ENCODE peak calls at places on chromosomes 5 and 9, in six cellular contexts. One of them, this sample, is unnamed.

GRCh38 chr9:131627846-131628820 is 82.8 kb downstream of the PRRT1B start:
- DNase-seq in cardiac muscle cell: peak
- DNase-seq in RWPE1: no peak
- DNase-seq in A673: no peak
- DNase-seq in HCT116: no peak
- DNase-seq in ovary: no peak
- DNase-seq in this sample: no peak

GRCh38 chr9:106862946-106863740 is at the start of gene ZNF462:
- DNase-seq in cardiac muscle cell: peak
- DNase-seq in RWPE1: peak
- DNase-seq in A673: peak
- DNase-seq in HCT116: no peak
- DNase-seq in ovary: peak
- DNase-seq in this sample: no peak

GRCh38 chr9:3342159-3342777 is 183.5 kb downstream of the RFX3 start:
- DNase-seq in cardiac muscle cell: peak
- DNase-seq in RWPE1: no peak
- DNase-seq in A673: peak
- DNase-seq in HCT116: no peak
- DNase-seq in ovary: no peak
- DNase-seq in this sample: no peak

GRCh38 chr5:127233590-127233989 is 57.0 kb upstream of the MEGF10 start:
- DNase-seq in cardiac muscle cell: no peak
- DNase-seq in RWPE1: no peak
- DNase-seq in A673: no peak
- DNase-seq in HCT116: no peak
- DNase-seq in ovary: no peak
- DNase-seq in this sample: no peak

GRCh38 chr9:3398232-3398648 is 127.6 kb downstream of the RFX3 start:
- DNase-seq in cardiac muscle cell: no peak
- DNase-seq in RWPE1: no peak
- DNase-seq in A673: peak
- DNase-seq in HCT116: no peak
- DNase-seq in ovary: no peak
- DNase-seq in this sample: no peak

GRCh38 chr5:56950626-56951130 is 1.2 kb downstream of the MIER3 start:
- DNase-seq in cardiac muscle cell: peak
- DNase-seq in RWPE1: peak
- DNase-seq in A673: peak
- DNase-seq in HCT116: peak
- DNase-seq in ovary: peak
- DNase-seq in this sample: peak

GRCh38 chr9:73565833-73566465 is 414.3 kb downstream of the ANXA1 start:
- DNase-seq in cardiac muscle cell: peak
- DNase-seq in RWPE1: no peak
- DNase-seq in A673: peak
- DNase-seq in HCT116: no peak
- DNase-seq in ovary: no peak
- DNase-seq in this sample: peak

GRCh38 chr5:14577964-14578363 is 3.6 kb upstream of the OTULINL start:
- DNase-seq in cardiac muscle cell: no peak
- DNase-seq in RWPE1: no peak
- DNase-seq in A673: no peak
- DNase-seq in HCT116: no peak
- DNase-seq in ovary: no peak
- DNase-seq in this sample: no peak

GRCh38 chr5:39394946-39395345 is 29.8 kb downstream of the DAB2 start:
- DNase-seq in cardiac muscle cell: peak
- DNase-seq in RWPE1: peak
- DNase-seq in A673: no peak
- DNase-seq in HCT116: no peak
- DNase-seq in ovary: no peak
- DNase-seq in this sample: no peak

GRCh38 chr5:3828761-3829160 is 233.1 kb downstream of the IRX1 start:
- DNase-seq in cardiac muscle cell: no peak
- DNase-seq in RWPE1: no peak
- DNase-seq in A673: no peak
- DNase-seq in HCT116: no peak
- DNase-seq in ovary: no peak
- DNase-seq in this sample: no peak

GRCh38 chr5:169707714-169708113 is 70.6 kb downstream of the DOCK2 start:
- DNase-seq in cardiac muscle cell: no peak
- DNase-seq in RWPE1: no peak
- DNase-seq in A673: no peak
- DNase-seq in HCT116: no peak
- DNase-seq in ovary: no peak
- DNase-seq in this sample: no peak

GRCh38 chr9:84266087-84266561 is 74.4 kb downstream of the SLC28A3 start:
- DNase-seq in cardiac muscle cell: no peak
- DNase-seq in RWPE1: no peak
- DNase-seq in A673: no peak
- DNase-seq in HCT116: no peak
- DNase-seq in ovary: no peak
- DNase-seq in this sample: no peak

GRCh38 chr5:179268399-179268952 is 76.8 kb downstream of the ADAMTS2 start:
- DNase-seq in cardiac muscle cell: no peak
- DNase-seq in RWPE1: no peak
- DNase-seq in A673: no peak
- DNase-seq in HCT116: no peak
- DNase-seq in ovary: peak
- DNase-seq in this sample: peak

GRCh38 chr5:58204966-58205365 is 254.9 kb downstream of the PLK2 start:
- DNase-seq in cardiac muscle cell: no peak
- DNase-seq in RWPE1: no peak
- DNase-seq in A673: no peak
- DNase-seq in HCT116: no peak
- DNase-seq in ovary: no peak
- DNase-seq in this sample: no peak

GRCh38 chr9:116646661-116647514 is 40.2 kb upstream of the TRIM32 start:
- DNase-seq in cardiac muscle cell: peak
- DNase-seq in RWPE1: peak
- DNase-seq in A673: peak
- DNase-seq in HCT116: peak
- DNase-seq in ovary: no peak
- DNase-seq in this sample: no peak

GRCh38 chr9:131402738-131403492 is 9.0 kb downstream of the PRRC2B start:
- DNase-seq in cardiac muscle cell: peak
- DNase-seq in RWPE1: peak
- DNase-seq in A673: no peak
- DNase-seq in HCT116: no peak
- DNase-seq in ovary: peak
- DNase-seq in this sample: peak

GRCh38 chr5:158124606-158125316 is 265.8 kb upstream of the CLINT1 start:
- DNase-seq in cardiac muscle cell: no peak
- DNase-seq in RWPE1: no peak
- DNase-seq in A673: no peak
- DNase-seq in HCT116: no peak
- DNase-seq in ovary: no peak
- DNase-seq in this sample: no peak

DNA sequence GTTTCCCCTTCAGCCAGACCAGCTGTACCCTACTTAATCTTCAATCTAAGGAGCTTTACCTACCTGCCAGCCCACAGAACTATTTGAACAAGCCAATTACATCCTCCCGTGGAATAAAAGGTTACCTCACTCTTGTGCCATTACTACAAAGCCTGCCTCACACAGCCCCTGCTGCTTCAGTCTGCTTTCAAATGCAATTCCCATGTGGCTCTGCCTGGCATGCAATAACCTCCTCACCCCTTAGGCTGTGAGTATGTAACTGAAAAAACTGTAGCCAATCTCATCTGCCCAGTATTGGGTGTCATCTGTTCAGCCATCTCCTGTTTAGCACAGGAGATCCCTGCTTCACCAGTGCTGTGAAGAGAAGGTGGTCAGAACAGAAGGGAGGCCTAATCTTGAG is 6.1 kb upstream of the GCNT1 start:
- DNase-seq in cardiac muscle cell: no peak
- DNase-seq in RWPE1: no peak
- DNase-seq in A673: no peak
- DNase-seq in HCT116: no peak
- DNase-seq in ovary: no peak
- DNase-seq in this sample: no peak
- H3K27ac ChIP-seq in cardiac muscle cell: no peak
- H3K27ac ChIP-seq in RWPE1: no peak
- H3K27ac ChIP-seq in A673: no peak
- H3K27ac ChIP-seq in HCT116: no peak
- H3K27ac ChIP-seq in ovary: no peak
- H3K27ac ChIP-seq in this sample: no peak

DNA sequence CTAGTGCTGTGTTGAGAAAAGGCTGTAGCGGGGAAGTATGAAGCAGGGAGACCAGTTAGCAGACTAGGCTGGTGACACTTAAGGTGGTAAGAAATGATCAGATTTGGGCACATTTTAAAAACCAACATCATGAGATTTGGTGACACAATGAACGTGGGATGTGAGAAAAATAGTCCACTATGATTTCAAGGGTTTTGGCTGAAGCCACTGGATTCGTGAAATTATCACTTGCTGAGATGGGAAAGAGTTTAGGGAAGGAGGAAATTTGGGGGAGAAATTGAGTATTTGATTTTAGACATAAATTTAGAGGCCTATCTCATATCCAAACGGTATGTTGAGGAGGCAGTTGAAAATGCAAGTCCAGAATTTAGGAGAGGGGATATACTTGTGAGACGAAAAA is 23.1 kb downstream of the SKP2 start:
- DNase-seq in cardiac muscle cell: no peak
- DNase-seq in RWPE1: no peak
- DNase-seq in A673: no peak
- DNase-seq in HCT116: no peak
- DNase-seq in ovary: no peak
- DNase-seq in this sample: no peak
- TF ChIP-seq CTCF in cardiac muscle cell: no peak
- TF ChIP-seq CTCF in RWPE1: no peak
- TF ChIP-seq CTCF in A673: no peak
- TF ChIP-seq CTCF in HCT116: no peak
- TF ChIP-seq CTCF in ovary: no peak
- TF ChIP-seq CTCF in this sample: no peak

GRCh38 chr5:40736103-40736875 is 19.5 kb downstream of the TTC33 start:
- DNase-seq in cardiac muscle cell: peak
- DNase-seq in RWPE1: peak
- DNase-seq in A673: peak
- DNase-seq in HCT116: peak
- DNase-seq in ovary: no peak
- DNase-seq in this sample: no peak

GRCh38 chr5:40733842-40734563 is 21.8 kb downstream of the TTC33 start:
- DNase-seq in cardiac muscle cell: peak
- DNase-seq in RWPE1: no peak
- DNase-seq in A673: no peak
- DNase-seq in HCT116: no peak
- DNase-seq in ovary: no peak
- DNase-seq in this sample: no peak

GRCh38 chr5:40733439-40733838 is 22.3 kb downstream of the TTC33 start:
- DNase-seq in cardiac muscle cell: no peak
- DNase-seq in RWPE1: no peak
- DNase-seq in A673: no peak
- DNase-seq in HCT116: no peak
- DNase-seq in ovary: no peak
- DNase-seq in this sample: no peak

GRCh38 chr5:40735609-40736008 is 20.2 kb downstream of the TTC33 start:
- DNase-seq in cardiac muscle cell: no peak
- DNase-seq in RWPE1: no peak
- DNase-seq in A673: no peak
- DNase-seq in HCT116: no peak
- DNase-seq in ovary: no peak
- DNase-seq in this sample: no peak

GRCh38 chr5:40734986-40735385 is 20.8 kb downstream of the TTC33 start:
- DNase-seq in cardiac muscle cell: peak
- DNase-seq in RWPE1: no peak
- DNase-seq in A673: no peak
- DNase-seq in HCT116: no peak
- DNase-seq in ovary: no peak
- DNase-seq in this sample: no peak
- H3K27ac ChIP-seq in cardiac muscle cell: no peak
- H3K27ac ChIP-seq in RWPE1: no peak
- H3K27ac ChIP-seq in A673: no peak
- H3K27ac ChIP-seq in HCT116: no peak
- H3K27ac ChIP-seq in ovary: no peak
- H3K27ac ChIP-seq in this sample: no peak

DNA sequence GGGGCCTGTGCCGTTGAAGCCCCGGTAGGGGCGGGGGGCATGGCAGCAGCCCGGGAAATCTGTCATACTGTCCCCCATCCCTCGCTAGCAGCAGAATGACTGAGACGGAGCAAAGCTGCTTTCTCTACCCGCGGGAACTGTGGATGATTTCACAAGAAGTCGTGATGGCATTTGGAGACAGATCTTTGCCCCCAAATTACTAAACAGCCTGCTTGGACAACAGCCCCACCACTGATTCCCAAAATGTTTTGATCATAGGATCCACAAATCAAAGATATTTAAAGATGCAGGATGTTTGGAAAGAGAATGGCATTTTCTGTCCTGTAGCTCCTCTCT is 216.6 kb downstream of the PDZD2 start:
- DNase-seq in cardiac muscle cell: no peak
- DNase-seq in RWPE1: peak
- DNase-seq in A673: no peak
- DNase-seq in HCT116: no peak
- DNase-seq in ovary: no peak
- DNase-seq in this sample: no peak
- TF ChIP-seq CTCF in cardiac muscle cell: no peak
- TF ChIP-seq CTCF in RWPE1: no peak
- TF ChIP-seq CTCF in A673: no peak
- TF ChIP-seq CTCF in HCT116: no peak
- TF ChIP-seq CTCF in ovary: no peak
- TF ChIP-seq CTCF in this sample: no peak

GRCh38 chr9:32385885-32386283 is 1.4 kb downstream of the ACO1 start:
- DNase-seq in cardiac muscle cell: no peak
- DNase-seq in RWPE1: no peak
- DNase-seq in A673: no peak
- DNase-seq in HCT116: no peak
- DNase-seq in ovary: no peak
- DNase-seq in this sample: no peak

GRCh38 chr9:32385135-32385884 is 867 bp downstream of the ACO1 start:
- DNase-seq in cardiac muscle cell: peak
- DNase-seq in RWPE1: no peak
- DNase-seq in A673: no peak
- DNase-seq in HCT116: no peak
- DNase-seq in ovary: no peak
- DNase-seq in this sample: no peak

GRCh38 chr9:32382582-32383320 is 1.7 kb upstream of the ACO1 start:
- DNase-seq in cardiac muscle cell: no peak
- DNase-seq in RWPE1: no peak
- DNase-seq in A673: no peak
- DNase-seq in HCT116: no peak
- DNase-seq in ovary: no peak
- DNase-seq in this sample: no peak

GRCh38 chr9:32384002-32384363 is 460 bp upstream of the ACO1 start:
- DNase-seq in cardiac muscle cell: no peak
- DNase-seq in RWPE1: peak
- DNase-seq in A673: peak
- DNase-seq in HCT116: no peak
- DNase-seq in ovary: no peak
- DNase-seq in this sample: no peak

GRCh38 chr9:32384364-32385134 is at the start of gene ACO1:
- DNase-seq in cardiac muscle cell: peak
- DNase-seq in RWPE1: peak
- DNase-seq in A673: peak
- DNase-seq in HCT116: peak
- DNase-seq in ovary: peak
- DNase-seq in this sample: peak
- H3K27ac ChIP-seq in cardiac muscle cell: peak
- H3K27ac ChIP-seq in RWPE1: peak
- H3K27ac ChIP-seq in A673: peak
- H3K27ac ChIP-seq in HCT116: peak
- H3K27ac ChIP-seq in ovary: peak
- H3K27ac ChIP-seq in this sample: peak

This sample was measured in dorsolateral prefrontal cortex.